ENCODE peak calls at places on chromosomes 4 and X, in nine cellular contexts. N, J, H, K, C, Z, A, O and B are unnamed samples.

GRCh38 chrX:104254442-104255115 is at the start of gene ESX1:
- DNase-seq in J (no peak), N (peak; percentile 0), A (no peak), Z (peak; percentile 44), H (no peak), C (no peak), K (no peak), O (no peak), B (no peak)

GRCh38 chr4:7202391-7202790 is 10.1 kb downstream of the SORCS2 start:
- DNase-seq in N (peak; percentile 38), K (no peak), J (no peak), C (no peak), H (no peak), Z (no peak), O (no peak), A (no peak), B (no peak)

GRCh38 chr4:75718529-75718928 is 5.8 kb upstream of the USO1 start:
- DNase-seq in Z (no peak), C (no peak), N (no peak), K (no peak), H (no peak), A (no peak), O (no peak), J (no peak), B (no peak)

GRCh38 chr4:1746265-1746691 is 25.0 kb downstream of the TACC3 start:
- DNase-seq in K (no peak), O (peak; percentile 74), Z (peak; percentile 88), N (peak; percentile 53), C (peak; percentile 75), J (peak; percentile 66), H (peak; percentile 54), A (peak; percentile 71), B (peak; percentile 83)

GRCh38 chr4:87093443-87094123 is 126.8 kb downstream of the KLHL8 start:
- DNase-seq in C (peak; percentile 74), O (peak; percentile 51), J (peak; percentile 50), Z (peak; percentile 72), H (peak; percentile 59), N (peak; percentile 42), K (no peak), A (peak; percentile 48), B (no peak)

GRCh38 chrX:47175588-47175980 is 18.0 kb upstream of the UBA1 start:
- DNase-seq in H (no peak), K (no peak), J (no peak), O (no peak), Z (no peak), C (no peak), A (no peak), N (no peak), B (peak; percentile 55)

GRCh38 chr4:121358473-121358872 is 22.3 kb downstream of the QRFPR start:
- DNase-seq in N (peak; percentile 43), A (no peak), O (no peak), C (no peak), J (no peak), K (no peak), H (no peak), Z (no peak), B (no peak)

GRCh38 chr4:48665555-48666186 is 114.4 kb downstream of the FRYL start:
- DNase-seq in O (no peak), K (peak; percentile 2), Z (no peak), N (no peak), C (no peak), A (no peak), H (no peak), J (no peak), B (no peak)

GRCh38 chr4:88414755-88415154 is 36.1 kb downstream of the HERC6 start:
- DNase-seq in C (no peak), A (no peak), Z (no peak), J (no peak), N (no peak), K (no peak), O (no peak), H (no peak), B (no peak)

GRCh38 chr4:152591361-152591760 is 55.5 kb upstream of the FBXW7 start:
- DNase-seq in J (peak; percentile 27), O (no peak), Z (peak; percentile 61), A (peak; percentile 16), C (no peak), K (no peak), H (peak; percentile 29), N (peak; percentile 31), B (no peak)

GRCh38 chr4:82371398-82371972 is 2.3 kb downstream of the HNRNPD start:
- DNase-seq in H (no peak), A (no peak), O (no peak), N (no peak), C (peak; percentile 31), Z (no peak), K (no peak), J (no peak), B (no peak)